ENCODE peak calls at places on chromosomes 2 and 18, in ten cellular contexts. R is HCEC 1CT, Q is Calu3, Y is DMS153, B is OCI-M1, G is GM12865, Z is left kidney, N is foreskin keratinocyte, F is RPMI8226, S is fibroblast of the aortic adventitia. C is an unnamed sample.

GRCh38 chr2:233424028-233424951 is 70.0 kb downstream of the DGKD start:
- DNase-seq in R (no peak), Q (no peak), Y (no peak), B (no peak), G (no peak), Z (no peak), N (no peak), F (no peak), S (peak), C (no peak)

GRCh38 chr2:65033178-65033577 is 23.0 kb upstream of the CEP68 start:
- DNase-seq in R (peak), Q (peak), Y (no peak), B (peak), G (peak), Z (peak), N (no peak), F (peak), S (peak), C (no peak)

GRCh38 chr2:110872521-110872920 is 140.1 kb downstream of the ACOXL start:
- DNase-seq in R (no peak), Q (no peak), Y (no peak), B (no peak), G (peak), Z (no peak), N (no peak), F (peak), S (no peak), C (no peak)

GRCh38 chr2:63424329-63425078 is 163.8 kb downstream of the WDPCP start:
- DNase-seq in R (peak), Q (no peak), Y (no peak), B (peak), G (peak), Z (peak), N (peak), F (peak), S (peak), C (no peak)

GRCh38 chr2:68368657-68369339 is 3.7 kb downstream of the PLEK start:
- DNase-seq in R (peak), Q (no peak), Y (no peak), B (no peak), G (no peak), Z (peak), N (peak), F (no peak), S (peak), C (no peak)

GRCh38 chr2:216246741-216247140 is 125.5 kb downstream of the MARCHF4 start:
- DNase-seq in R (no peak), Q (no peak), Y (no peak), B (no peak), G (no peak), Z (no peak), N (no peak), F (no peak), S (no peak), C (no peak)

GRCh38 chr18:60987963-60988362 is 345.3 kb upstream of the CDH20 start:
- DNase-seq in R (peak), Q (no peak), Y (no peak), B (no peak), G (no peak), Z (no peak), N (peak), F (no peak), S (peak), C (no peak)

GRCh38 chr2:223560704-223561435 is 41.3 kb downstream of the SCG2 start:
- DNase-seq in R (peak), Q (no peak), Y (peak), B (no peak), G (no peak), Z (peak), N (peak), F (no peak), S (no peak), C (no peak)

GRCh38 chr2:240468300-240469238 is 33.1 kb downstream of the GPC1 start:
- DNase-seq in R (no peak), Q (no peak), Y (no peak), B (no peak), G (no peak), Z (no peak), N (no peak), F (no peak), S (no peak), C (no peak)